ENCODE peak calls at places on chromosomes 5 and 9, in seven cellular contexts. I is GM12878, W is Panc1, Z is spleen, T is GM23338, X is stomach, G is HCT116. B is an unnamed sample.
A peak's percentile ranks its signal among the peaks of the same experiment; 100 is the strongest.

GRCh38 chr9:136543830-136544548 is 1.9 kb downstream of the NOTCH1 start:
- DNase-seq in I (no peak), W (no peak), Z (peak; percentile 88), T (no peak), X (no peak), G (no peak), B (peak; percentile 70)

GRCh38 chr9:105295151-105295550 is 50.7 kb downstream of the SLC44A1 start:
- DNase-seq in I (no peak), W (no peak), Z (no peak), T (no peak), X (no peak), G (no peak), B (no peak)

GRCh38 chr9:110099236-110099741 is 108.7 kb downstream of the C9orf152 start:
- DNase-seq in I (no peak), W (no peak), Z (no peak), T (no peak), X (no peak), G (no peak), B (no peak)

GRCh38 chr5:19835442-19835841 is 152.6 kb downstream of the CDH18 start:
- DNase-seq in I (no peak), W (no peak), Z (no peak), T (no peak), X (no peak), G (no peak), B (no peak)

GRCh38 chr5:59179704-59180103 is 596.8 kb downstream of the RAB3C start:
- DNase-seq in I (no peak), W (no peak), Z (no peak), T (no peak), X (no peak), G (no peak), B (no peak)

GRCh38 chr9:129222691-129223218 is 44.7 kb upstream of the IER5L start:
- DNase-seq in I (no peak), W (no peak), Z (no peak), T (peak; percentile 46), X (no peak), G (no peak), B (no peak)

GRCh38 chr9:121612511-121612998 is 38.9 kb upstream of the DAB2IP start:
- DNase-seq in I (no peak), W (no peak), Z (no peak), T (no peak), X (peak; percentile 46), G (no peak), B (no peak)

GRCh38 chr5:132684496-132684895 is 10.7 kb downstream of the IL4 start:
- DNase-seq in I (no peak), W (no peak), Z (no peak), T (no peak), X (no peak), G (no peak), B (no peak)

GRCh38 chr9:28073278-28073677 is 500.0 kb upstream of the C9orf72 start:
- DNase-seq in I (no peak), W (no peak), Z (no peak), T (peak; percentile 84), X (peak; percentile 54), G (peak; percentile 15), B (no peak)

GRCh38 chr5:179284751-179285191 is 60.5 kb downstream of the ADAMTS2 start:
- DNase-seq in I (no peak), W (no peak), Z (peak; percentile 24), T (no peak), X (no peak), G (no peak), B (no peak)

GRCh38 chr9:129676970-129677369 is 11.5 kb downstream of the PRRX2 start:
- DNase-seq in I (no peak), W (no peak), Z (no peak), T (no peak), X (no peak), G (no peak), B (no peak)

GRCh38 chr9:123561055-123561454 is 205.1 kb downstream of the CRB2 start:
- DNase-seq in I (no peak), W (no peak), Z (peak; percentile 22), T (peak; percentile 84), X (no peak), G (no peak), B (no peak)

GRCh38 chr5:111043712-111044506 is 27.6 kb upstream of the TSLP start:
- DNase-seq in I (no peak), W (no peak), Z (no peak), T (peak; percentile 40), X (no peak), G (no peak), B (no peak)

GRCh38 chr5:34555699-34556513 is 100.2 kb upstream of the RAI14 start:
- DNase-seq in I (no peak), W (no peak), Z (no peak), T (no peak), X (no peak), G (no peak), B (no peak)

GRCh38 chr5:39699164-39699563 is 274.4 kb upstream of the DAB2 start:
- DNase-seq in I (no peak), W (no peak), Z (no peak), T (no peak), X (no peak), G (no peak), B (no peak)

GRCh38 chr5:68229416-68229815 is 13.9 kb downstream of the PIK3R1 start:
- DNase-seq in I (no peak), W (no peak), Z (no peak), T (no peak), X (no peak), G (no peak), B (no peak)

GRCh38 chr9:136381311-136381710 is 7.8 kb upstream of the CARD9 start:
- DNase-seq in I (no peak), W (no peak), Z (no peak), T (no peak), X (no peak), G (no peak), B (no peak)

GRCh38 chr5:54091416-54092130 is 218.8 kb downstream of the ARL15 start:
- DNase-seq in I (no peak), W (no peak), Z (no peak), T (no peak), X (no peak), G (no peak), B (peak; percentile 37)

GRCh38 chr9:70402213-70402612 is 12.2 kb downstream of the KLF9 start:
- DNase-seq in I (no peak), W (no peak), Z (no peak), T (no peak), X (no peak), G (no peak), B (no peak)

GRCh38 chr9:70400107-70400892 is 14.2 kb downstream of the KLF9 start:
- DNase-seq in I (no peak), W (no peak), Z (no peak), T (no peak), X (no peak), G (no peak), B (no peak)

GRCh38 chr9:70395652-70396051 is 18.8 kb downstream of the KLF9 start:
- DNase-seq in I (no peak), W (no peak), Z (no peak), T (no peak), X (no peak), G (no peak), B (no peak)

GRCh38 chr9:70399141-70399540 is 15.3 kb downstream of the KLF9 start:
- DNase-seq in I (no peak), W (no peak), Z (no peak), T (no peak), X (no peak), G (no peak), B (no peak)

GRCh38 chr9:70398145-70398556 is 16.3 kb downstream of the KLF9 start:
- DNase-seq in I (peak; percentile 55), W (no peak), Z (no peak), T (no peak), X (no peak), G (no peak), B (no peak)
- TF ChIP-seq POLR2AphosphoS5 in I (no peak), W (no peak), Z (peak; percentile 81), T (no peak), X (no peak), G (no peak), B (no peak)

GRCh38 chr9:109028457-109028856 is 15.2 kb upstream of the CTNNAL1 start:
- DNase-seq in I (no peak), W (no peak), Z (no peak), T (no peak), X (no peak), G (no peak), B (no peak)

GRCh38 chr9:109030426-109030825 is 17.1 kb upstream of the CTNNAL1 start:
- DNase-seq in I (no peak), W (no peak), Z (no peak), T (no peak), X (no peak), G (no peak), B (no peak)

GRCh38 chr9:109031241-109031640 is 17.9 kb upstream of the CTNNAL1 start:
- DNase-seq in I (no peak), W (no peak), Z (no peak), T (no peak), X (no peak), G (no peak), B (no peak)

GRCh38 chr9:109026306-109026705 is 13.0 kb upstream of the CTNNAL1 start:
- DNase-seq in I (no peak), W (no peak), Z (no peak), T (no peak), X (no peak), G (no peak), B (no peak)

GRCh38 chr9:109027176-109027575 is 13.9 kb upstream of the CTNNAL1 start:
- DNase-seq in I (no peak), W (no peak), Z (no peak), T (no peak), X (no peak), G (no peak), B (no peak)
- TF ChIP-seq POLR2AphosphoS5 in I (no peak), W (no peak), Z (no peak), T (no peak), X (no peak), G (no peak), B (no peak)

GRCh38 chr9:130860458-130861316 is 25.6 kb downstream of the ABL1 start:
- DNase-seq in I (no peak), W (no peak), Z (peak; percentile 80), T (peak; percentile 58), X (peak; percentile 65), G (peak; percentile 26), B (peak; percentile 63)
- TF ChIP-seq POLR2AphosphoS5 in I (no peak), W (no peak), Z (peak; percentile 73), T (no peak), X (peak; percentile 84), G (no peak), B (peak; percentile 78)

DNA sequence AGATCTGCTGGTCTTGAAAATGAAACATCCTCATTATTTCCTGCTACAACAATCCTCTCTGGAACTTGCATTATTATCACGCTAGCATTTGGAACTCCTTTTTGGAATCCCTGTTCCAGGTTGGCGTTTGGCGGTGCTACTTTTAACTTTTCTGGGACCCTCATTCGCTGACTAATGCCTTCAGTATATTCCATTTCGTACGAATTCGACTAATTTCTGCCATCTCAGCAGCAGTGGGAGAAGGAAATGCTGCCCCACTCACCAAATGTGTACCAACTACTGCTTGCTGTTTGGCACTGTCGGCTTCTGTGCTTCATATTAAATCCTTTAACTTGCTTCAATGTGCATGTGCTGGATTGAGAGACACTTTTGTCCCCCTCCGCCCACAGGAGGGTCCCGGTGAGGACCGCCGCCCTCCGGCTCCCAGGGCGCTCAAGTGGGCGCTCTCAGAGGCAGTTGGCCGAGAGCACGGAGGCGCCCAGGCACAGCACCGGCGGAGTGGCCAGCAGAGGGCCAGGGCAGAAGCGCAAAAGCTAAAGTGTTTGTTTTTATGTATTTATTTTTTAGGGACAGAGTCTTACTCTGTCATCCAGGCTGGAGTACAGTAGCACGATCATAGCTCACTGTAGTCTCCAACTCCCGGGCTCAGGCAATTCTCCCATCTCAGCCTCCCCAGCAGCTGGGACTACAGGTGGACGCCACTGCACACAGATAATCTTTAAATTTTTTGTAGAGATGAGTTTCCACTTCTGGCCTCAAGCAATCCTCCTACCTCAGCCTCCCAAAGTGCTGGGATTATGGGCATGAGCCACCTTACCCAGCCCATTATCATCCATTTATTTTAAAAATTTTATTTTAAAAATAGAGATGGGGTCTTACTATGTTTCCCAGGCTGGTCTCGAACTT is 11.9 kb downstream of the PDE6A start:
- DNase-seq in I (no peak), W (peak; percentile 35), Z (peak; percentile 77), T (peak; percentile 72), X (peak; percentile 31), G (no peak), B (no peak)
- TF ChIP-seq POLR2AphosphoS5 in I (no peak), W (no peak), Z (no peak), T (no peak), X (no peak), G (no peak), B (no peak)